ENCODE peak calls at places on chromosomes 6 and 20, in nine cellular contexts. E is lung microvascular endothelial cell; J is NCI-H1436 treated with DMSO at 0.1 percent for 48 hours; W is naive thymus-derived CD4-positive, alpha-beta T cell; Q is kidney glomerular epithelial cell; U is RPMI7951; X is thoracic aorta; N is CD8-positive, alpha-beta memory T cell; B is H7. L is an unnamed sample.
A peak's percentile ranks its signal among the peaks of the same experiment; 100 is the strongest.

GRCh38 chr6:79868098-79868722 is 79.1 kb downstream of the ELOVL4 start:
- DNase-seq in X (no peak), N (peak; percentile 38), Q (peak; percentile 48), U (peak; percentile 69), W (peak; percentile 30), J (peak; percentile 48), B (peak; percentile 54), E (peak; percentile 69), L (peak; percentile 75)

GRCh38 chr20:4820833-4821518 is 99.3 kb downstream of the PRND start:
- DNase-seq in X (no peak), N (no peak), W (no peak), B (no peak), E (peak; percentile 29), U (peak; percentile 51), J (no peak), Q (peak; percentile 6), L (peak; percentile 54)

GRCh38 chr20:49859807-49860206 is 47.2 kb downstream of the SLC9A8 start:
- DNase-seq in B (no peak), N (no peak), X (no peak), J (no peak), U (peak; percentile 53), E (no peak), Q (no peak), W (no peak), L (peak; percentile 64)

GRCh38 chr6:2505624-2506023 is 245.1 kb downstream of the MYLK4 start:
- DNase-seq in B (peak; percentile 76), X (no peak), N (no peak), Q (no peak), E (no peak), W (no peak), U (no peak), J (no peak), L (no peak)

GRCh38 chr20:50540620-50541605 is 30.7 kb downstream of the PTPN1 start:
- DNase-seq in B (no peak), W (no peak), E (peak; percentile 94), N (no peak), J (no peak), Q (peak; percentile 98), U (peak; percentile 94), X (peak; percentile 21), L (peak; percentile 99)

GRCh38 chr6:76532647-76533046 is 460.2 kb upstream of the IMPG1 start:
- DNase-seq in W (no peak), Q (no peak), U (no peak), B (no peak), J (no peak), E (no peak), N (no peak), X (no peak), L (no peak)

GRCh38 chr6:131858765-131859490 is 51.1 kb downstream of the ENPP1 start:
- DNase-seq in J (no peak), Q (no peak), W (no peak), U (peak; percentile 78), E (peak; percentile 54), N (no peak), B (no peak), X (no peak), L (peak; percentile 76)

GRCh38 chr6:72770959-72771358 is 149.1 kb downstream of the KCNQ5 start:
- DNase-seq in Q (no peak), U (no peak), X (no peak), N (no peak), E (no peak), B (no peak), J (no peak), W (no peak), L (no peak)

GRCh38 chr20:63706852-63707557 is 771 bp downstream of the ARFRP1 start:
- DNase-seq in N (peak; percentile 66), X (no peak), J (no peak), Q (no peak), U (peak; percentile 63), B (peak; percentile 86), W (peak; percentile 69), E (peak; percentile 64), L (peak; percentile 71)

GRCh38 chr6:20056350-20056992 is 155.8 kb downstream of the MBOAT1 start:
- DNase-seq in N (no peak), Q (peak; percentile 44), J (peak; percentile 55), B (peak; percentile 35), X (no peak), E (peak; percentile 55), W (no peak), U (peak; percentile 34), L (peak; percentile 66)

GRCh38 chr20:40880716-40881104 is 147.9 kb upstream of the TOP1 start:
- DNase-seq in U (no peak), Q (no peak), E (no peak), N (no peak), X (no peak), J (no peak), W (no peak), B (no peak), L (no peak)